ENCODE peak calls at places on chromosomes 6 and 20, in eight cellular contexts. One of them, this sample, is unnamed. For H3K4me1, the result is how much of the 10 kb centered on the place peaks cover.

GRCh38 chr6:38453302-38453701 is 186.4 kb downstream of the BTBD9 start:
- DNase-seq in ovary: no peak
- DNase-seq in tibial nerve: no peak
- DNase-seq in PC-9: no peak
- DNase-seq in esophagus squamous epithelium: no peak
- DNase-seq in mammary epithelial cell: no peak
- DNase-seq in heart left ventricle: no peak
- DNase-seq in adipocyte: no peak
- DNase-seq in this sample: no peak

GRCh38 chr20:34583524-34583923 is 25.0 kb downstream of the MAP1LC3A start:
- DNase-seq in PC-9: no peak
- DNase-seq in adipocyte: no peak
- DNase-seq in ovary: no peak
- DNase-seq in heart left ventricle: peak
- DNase-seq in mammary epithelial cell: no peak
- DNase-seq in tibial nerve: no peak
- DNase-seq in esophagus squamous epithelium: no peak
- DNase-seq in this sample: no peak

GRCh38 chr6:138129190-138129589 is 22.0 kb upstream of the PERP start:
- DNase-seq in heart left ventricle: no peak
- DNase-seq in mammary epithelial cell: no peak
- DNase-seq in tibial nerve: no peak
- DNase-seq in PC-9: no peak
- DNase-seq in adipocyte: no peak
- DNase-seq in esophagus squamous epithelium: no peak
- DNase-seq in ovary: no peak
- DNase-seq in this sample: no peak

GRCh38 chr6:15962449-15962764 is 166.5 kb upstream of the MYLIP start:
- DNase-seq in tibial nerve: no peak
- DNase-seq in PC-9: no peak
- DNase-seq in heart left ventricle: no peak
- DNase-seq in mammary epithelial cell: peak
- DNase-seq in esophagus squamous epithelium: no peak
- DNase-seq in ovary: no peak
- DNase-seq in adipocyte: peak
- DNase-seq in this sample: no peak

GRCh38 chr20:33709398-33709797 is 10.7 kb downstream of the PXMP4 start:
- DNase-seq in PC-9: no peak
- DNase-seq in adipocyte: no peak
- DNase-seq in heart left ventricle: no peak
- DNase-seq in esophagus squamous epithelium: no peak
- DNase-seq in mammary epithelial cell: no peak
- DNase-seq in ovary: no peak
- DNase-seq in tibial nerve: no peak
- DNase-seq in this sample: no peak

GRCh38 chr20:61584851-61585250 is 332.8 kb downstream of the CDH4 start:
- DNase-seq in tibial nerve: no peak
- DNase-seq in heart left ventricle: peak
- DNase-seq in PC-9: no peak
- DNase-seq in adipocyte: no peak
- DNase-seq in esophagus squamous epithelium: no peak
- DNase-seq in ovary: no peak
- DNase-seq in mammary epithelial cell: no peak
- DNase-seq in this sample: no peak

GRCh38 chr6:45965787-45966186 is 49.9 kb downstream of the CLIC5 start:
- DNase-seq in PC-9: no peak
- DNase-seq in heart left ventricle: no peak
- DNase-seq in tibial nerve: no peak
- DNase-seq in esophagus squamous epithelium: no peak
- DNase-seq in mammary epithelial cell: peak
- DNase-seq in ovary: no peak
- DNase-seq in adipocyte: peak
- DNase-seq in this sample: no peak

GRCh38 chr6:31970604-31971271 is 1.2 kb downstream of the DXO start:
- DNase-seq in tibial nerve: no peak
- DNase-seq in ovary: peak
- DNase-seq in PC-9: no peak
- DNase-seq in heart left ventricle: no peak
- DNase-seq in adipocyte: peak
- DNase-seq in mammary epithelial cell: no peak
- DNase-seq in esophagus squamous epithelium: no peak
- DNase-seq in this sample: no peak

GRCh38 chr6:43481075-43481474 is 3.7 kb downstream of the TJAP1 start:
- DNase-seq in esophagus squamous epithelium: no peak
- DNase-seq in ovary: no peak
- DNase-seq in adipocyte: no peak
- DNase-seq in tibial nerve: no peak
- DNase-seq in heart left ventricle: no peak
- DNase-seq in mammary epithelial cell: peak
- DNase-seq in PC-9: no peak
- DNase-seq in this sample: no peak

GRCh38 chr6:43476744-43477143 is 626 bp upstream of the TJAP1 start:
- DNase-seq in esophagus squamous epithelium: no peak
- DNase-seq in ovary: no peak
- DNase-seq in mammary epithelial cell: no peak
- DNase-seq in heart left ventricle: no peak
- DNase-seq in tibial nerve: no peak
- DNase-seq in adipocyte: no peak
- DNase-seq in PC-9: no peak
- DNase-seq in this sample: no peak

GRCh38 chr6:43477235-43478007 is at the start of gene TJAP1:
- DNase-seq in esophagus squamous epithelium: peak
- DNase-seq in mammary epithelial cell: peak
- DNase-seq in PC-9: peak
- DNase-seq in adipocyte: peak
- DNase-seq in ovary: peak
- DNase-seq in heart left ventricle: peak
- DNase-seq in tibial nerve: peak
- DNase-seq in this sample: peak

GRCh38 chr6:43475506-43475905 is 1.9 kb upstream of the TJAP1 start:
- DNase-seq in mammary epithelial cell: no peak
- DNase-seq in tibial nerve: no peak
- DNase-seq in heart left ventricle: no peak
- DNase-seq in esophagus squamous epithelium: no peak
- DNase-seq in adipocyte: no peak
- DNase-seq in ovary: no peak
- DNase-seq in PC-9: no peak
- DNase-seq in this sample: no peak

DNA sequence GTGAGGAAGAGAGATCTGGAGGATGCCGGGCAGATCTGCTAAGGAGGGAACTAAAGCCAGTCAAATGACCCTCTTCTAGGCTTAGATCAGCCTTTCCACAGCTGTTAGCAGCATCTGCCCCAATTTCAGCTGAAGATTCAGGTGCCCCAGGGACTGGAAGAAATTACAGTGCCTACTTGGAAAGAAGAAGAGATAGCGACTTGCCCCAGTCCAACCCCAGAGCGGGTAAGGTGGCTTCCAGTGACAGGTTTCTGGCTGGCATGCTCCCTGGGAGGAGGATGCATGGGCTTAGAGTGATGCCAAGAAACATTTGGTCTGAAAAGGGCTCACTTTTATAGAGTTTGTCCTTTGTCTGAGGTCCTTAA is 620 bp downstream of the TJAP1 start:
- DNase-seq in esophagus squamous epithelium: no peak
- DNase-seq in heart left ventricle: no peak
- DNase-seq in mammary epithelial cell: no peak
- DNase-seq in PC-9: no peak
- DNase-seq in tibial nerve: no peak
- DNase-seq in adipocyte: no peak
- DNase-seq in ovary: no peak
- DNase-seq in this sample: no peak
- H3K4me1 ChIP-seq in esophagus squamous epithelium: under half
- H3K4me1 ChIP-seq in heart left ventricle: under half
- H3K4me1 ChIP-seq in mammary epithelial cell: half or more
- H3K4me1 ChIP-seq in PC-9: half or more
- H3K4me1 ChIP-seq in tibial nerve: under half
- H3K4me1 ChIP-seq in adipocyte: under half
- H3K4me1 ChIP-seq in ovary: under half
- H3K4me1 ChIP-seq in this sample: under half

DNA sequence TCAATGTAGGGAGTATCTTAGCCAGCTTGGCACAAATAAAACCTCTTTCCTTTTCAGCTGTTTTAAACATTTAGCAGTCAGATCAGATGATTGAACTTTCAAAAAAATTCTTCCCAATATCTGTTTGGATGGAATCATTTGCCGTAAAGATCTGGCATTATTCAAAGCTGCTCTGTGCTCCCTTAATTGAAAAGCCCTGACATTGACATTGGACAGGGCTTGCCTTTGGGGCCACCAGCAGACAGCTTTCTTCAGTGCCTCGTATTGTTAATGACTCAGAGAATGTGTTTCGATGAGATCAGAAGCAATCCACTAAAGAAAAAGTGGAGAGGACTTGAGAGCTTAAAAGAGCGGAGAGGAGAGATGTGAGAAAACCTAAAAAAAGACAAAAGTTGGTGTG is 343.5 kb downstream of the NRN1 start:
- DNase-seq in heart left ventricle: no peak
- DNase-seq in ovary: no peak
- DNase-seq in esophagus squamous epithelium: no peak
- DNase-seq in adipocyte: no peak
- DNase-seq in mammary epithelial cell: no peak
- DNase-seq in PC-9: no peak
- DNase-seq in tibial nerve: no peak
- DNase-seq in this sample: no peak
- H3K4me1 ChIP-seq in heart left ventricle: under half
- H3K4me1 ChIP-seq in ovary: under half
- H3K4me1 ChIP-seq in esophagus squamous epithelium: under half
- H3K4me1 ChIP-seq in adipocyte: under half
- H3K4me1 ChIP-seq in mammary epithelial cell: under half
- H3K4me1 ChIP-seq in PC-9: under half
- H3K4me1 ChIP-seq in tibial nerve: under half
- H3K4me1 ChIP-seq in this sample: under half

GRCh38 chr20:58906111-58906510 is 53.6 kb downstream of the GNAS start:
- DNase-seq in PC-9: no peak
- DNase-seq in adipocyte: no peak
- DNase-seq in ovary: no peak
- DNase-seq in heart left ventricle: no peak
- DNase-seq in tibial nerve: no peak
- DNase-seq in esophagus squamous epithelium: no peak
- DNase-seq in mammary epithelial cell: no peak
- DNase-seq in this sample: no peak

GRCh38 chr20:58906894-58907293 is 54.4 kb downstream of the GNAS start:
- DNase-seq in PC-9: no peak
- DNase-seq in ovary: no peak
- DNase-seq in adipocyte: peak
- DNase-seq in esophagus squamous epithelium: no peak
- DNase-seq in heart left ventricle: no peak
- DNase-seq in mammary epithelial cell: peak
- DNase-seq in tibial nerve: no peak
- DNase-seq in this sample: no peak

GRCh38 chr20:58908941-58909340 is 56.4 kb downstream of the GNAS start:
- DNase-seq in ovary: no peak
- DNase-seq in PC-9: no peak
- DNase-seq in heart left ventricle: no peak
- DNase-seq in tibial nerve: no peak
- DNase-seq in mammary epithelial cell: no peak
- DNase-seq in adipocyte: no peak
- DNase-seq in esophagus squamous epithelium: no peak
- DNase-seq in this sample: no peak

GRCh38 chr20:58908216-58908615 is 55.7 kb downstream of the GNAS start:
- DNase-seq in PC-9: no peak
- DNase-seq in heart left ventricle: no peak
- DNase-seq in tibial nerve: no peak
- DNase-seq in esophagus squamous epithelium: no peak
- DNase-seq in mammary epithelial cell: no peak
- DNase-seq in ovary: no peak
- DNase-seq in adipocyte: no peak
- DNase-seq in this sample: no peak

GRCh38 chr20:58907481-58908137 is 55.1 kb downstream of the GNAS start:
- DNase-seq in ovary: peak
- DNase-seq in heart left ventricle: peak
- DNase-seq in tibial nerve: peak
- DNase-seq in mammary epithelial cell: peak
- DNase-seq in esophagus squamous epithelium: peak
- DNase-seq in PC-9: peak
- DNase-seq in adipocyte: peak
- DNase-seq in this sample: peak
- H3K4me1 ChIP-seq in ovary: under half
- H3K4me1 ChIP-seq in heart left ventricle: under half
- H3K4me1 ChIP-seq in tibial nerve: under half
- H3K4me1 ChIP-seq in mammary epithelial cell: under half
- H3K4me1 ChIP-seq in esophagus squamous epithelium: under half
- H3K4me1 ChIP-seq in PC-9: under half
- H3K4me1 ChIP-seq in adipocyte: under half
- H3K4me1 ChIP-seq in this sample: under half

GRCh38 chr20:17863577-17864292 is 104.9 kb downstream of the SNX5 start:
- DNase-seq in PC-9: no peak
- DNase-seq in ovary: peak
- DNase-seq in adipocyte: no peak
- DNase-seq in esophagus squamous epithelium: no peak
- DNase-seq in mammary epithelial cell: no peak
- DNase-seq in tibial nerve: no peak
- DNase-seq in heart left ventricle: peak
- DNase-seq in this sample: no peak
- H3K4me1 ChIP-seq in PC-9: under half
- H3K4me1 ChIP-seq in ovary: under half
- H3K4me1 ChIP-seq in adipocyte: under half
- H3K4me1 ChIP-seq in esophagus squamous epithelium: under half
- H3K4me1 ChIP-seq in mammary epithelial cell: under half
- H3K4me1 ChIP-seq in tibial nerve: under half
- H3K4me1 ChIP-seq in heart left ventricle: under half
- H3K4me1 ChIP-seq in this sample: under half

This sample was measured in right atrium auricular region.